ENCODE peak calls at places on chromosomes 3 and 15, in eight cellular contexts. W, C, Y, V, Z, R, T and A are unnamed samples.

GRCh38 chr3:177640319-177640997 is 443.2 kb upstream of the TBL1XR1 start:
- DNase-seq in W (no peak), C (no peak), Y (no peak), V (peak), Z (no peak), R (no peak), T (no peak), A (no peak)

GRCh38 chr3:63753567-63753966 is 65.5 kb upstream of the C3orf49 start:
- DNase-seq in W (no peak), C (peak), Y (no peak), V (no peak), Z (peak), R (peak), T (no peak), A (no peak)

GRCh38 chr3:183252108-183252782 is 808 bp upstream of the B3GNT5 start:
- DNase-seq in W (no peak), C (peak), Y (no peak), V (no peak), Z (no peak), R (no peak), T (no peak), A (no peak)

GRCh38 chr3:48285132-48285531 is 44.2 kb downstream of the ZNF589 start:
- DNase-seq in W (no peak), C (no peak), Y (no peak), V (no peak), Z (no peak), R (peak), T (no peak), A (no peak)

GRCh38 chr3:54185740-54186139 is 63.4 kb downstream of the CACNA2D3 start:
- DNase-seq in W (no peak), C (no peak), Y (no peak), V (no peak), Z (no peak), R (no peak), T (no peak), A (no peak)

GRCh38 chr3:13019706-13020105 is 53.5 kb downstream of the IQSEC1 start:
- DNase-seq in W (no peak), C (no peak), Y (no peak), V (no peak), Z (no peak), R (no peak), T (peak), A (no peak)

GRCh38 chr3:40782086-40782721 is 257.4 kb downstream of the ZNF621 start:
- DNase-seq in W (no peak), C (no peak), Y (no peak), V (no peak), Z (no peak), R (peak), T (no peak), A (no peak)

GRCh38 chr15:80550910-80551265 is 144.2 kb upstream of the ABHD17C start:
- DNase-seq in W (no peak), C (peak), Y (no peak), V (no peak), Z (peak), R (peak), T (no peak), A (peak)

GRCh38 chr15:89198934-89199333 is 22.4 kb downstream of the RLBP1 start:
- DNase-seq in W (no peak), C (no peak), Y (no peak), V (no peak), Z (no peak), R (no peak), T (no peak), A (no peak)

GRCh38 chr3:146532406-146532805 is 12.0 kb downstream of the PLSCR1 start:
- DNase-seq in W (no peak), C (peak), Y (no peak), V (no peak), Z (no peak), R (no peak), T (no peak), A (peak)

GRCh38 chr15:92271179-92271578 is 122.5 kb upstream of the ST8SIA2 start:
- DNase-seq in W (no peak), C (no peak), Y (no peak), V (no peak), Z (no peak), R (no peak), T (no peak), A (no peak)

GRCh38 chr3:70999730-71000129 is 583.8 kb downstream of the FOXP1 start:
- DNase-seq in W (no peak), C (peak), Y (no peak), V (no peak), Z (peak), R (peak), T (no peak), A (peak)

GRCh38 chr15:63198752-63199250 is 9.4 kb downstream of the RAB8B start:
- DNase-seq in W (no peak), C (peak), Y (no peak), V (no peak), Z (no peak), R (peak), T (no peak), A (no peak)

GRCh38 chr3:160346511-160346910 is 52.5 kb downstream of the IFT80 start:
- DNase-seq in W (no peak), C (no peak), Y (no peak), V (no peak), Z (no peak), R (peak), T (no peak), A (no peak)

GRCh38 chr3:154105218-154105975 is 15.8 kb upstream of the ARHGEF26 start:
- DNase-seq in W (no peak), C (no peak), Y (no peak), V (no peak), Z (no peak), R (no peak), T (no peak), A (no peak)

GRCh38 chr3:182370949-182371348 is 422.4 kb upstream of the ATP11B start:
- DNase-seq in W (no peak), C (no peak), Y (no peak), V (no peak), Z (peak), R (no peak), T (no peak), A (no peak)

GRCh38 chr15:99592135-99592845 is 26.5 kb downstream of the MEF2A start:
- DNase-seq in W (no peak), C (peak), Y (no peak), V (no peak), Z (peak), R (peak), T (no peak), A (peak)

GRCh38 chr3:108914774-108915641 is 38.7 kb downstream of the GUCA1C start:
- DNase-seq in W (no peak), C (peak), Y (peak), V (no peak), Z (peak), R (peak), T (no peak), A (peak)

GRCh38 chr15:70856177-70856883 is 2.4 kb upstream of the LARP6 start:
- DNase-seq in W (no peak), C (peak), Y (no peak), V (no peak), Z (no peak), R (peak), T (no peak), A (no peak)

GRCh38 chr15:70853855-70854668 is at the start of gene LARP6:
- DNase-seq in W (no peak), C (peak), Y (no peak), V (peak), Z (peak), R (peak), T (no peak), A (no peak)

GRCh38 chr15:70855764-70856163 is 1.8 kb upstream of the LARP6 start:
- DNase-seq in W (no peak), C (no peak), Y (no peak), V (no peak), Z (no peak), R (no peak), T (no peak), A (no peak)

GRCh38 chr15:70853270-70853854 is 595 bp downstream of the LARP6 start:
- DNase-seq in W (no peak), C (peak), Y (no peak), V (peak), Z (peak), R (peak), T (no peak), A (no peak)

GRCh38 chr15:70854669-70854976 is 666 bp upstream of the LARP6 start:
- DNase-seq in W (no peak), C (peak), Y (no peak), V (no peak), Z (peak), R (peak), T (no peak), A (no peak)
- TF ChIP-seq CTCF in W (no peak), C (no peak), Y (no peak), V (peak), Z (no peak), R (peak), T (no peak), A (no peak)

GRCh38 chr3:46932455-46933225 is 43.9 kb downstream of the CCDC12 start:
- DNase-seq in W (no peak), C (no peak), Y (no peak), V (peak), Z (no peak), R (no peak), T (no peak), A (no peak)
- TF ChIP-seq CTCF in W (no peak), C (no peak), Y (no peak), V (no peak), Z (peak), R (no peak), T (no peak), A (no peak)

GRCh38 chr3:32913790-32914446 is 37.5 kb upstream of the CCR4 start:
- DNase-seq in W (peak), C (peak), Y (no peak), V (no peak), Z (no peak), R (peak), T (no peak), A (no peak)
- TF ChIP-seq CTCF in W (no peak), C (no peak), Y (no peak), V (no peak), Z (no peak), R (no peak), T (no peak), A (no peak)

GRCh38 chr3:57856675-57857074 is 100.6 kb downstream of the SLMAP start:
- DNase-seq in W (no peak), C (no peak), Y (no peak), V (no peak), Z (peak), R (peak), T (no peak), A (no peak)
- TF ChIP-seq CTCF in W (no peak), C (no peak), Y (no peak), V (no peak), Z (peak), R (peak), T (no peak), A (peak)

GRCh38 chr15:65421360-65422215 is 1.2 kb downstream of the IGDCC4 start:
- DNase-seq in W (no peak), C (peak), Y (no peak), V (peak), Z (no peak), R (peak), T (peak), A (no peak)

GRCh38 chr15:65426216-65426853 is 3.6 kb upstream of the IGDCC4 start:
- DNase-seq in W (no peak), C (no peak), Y (no peak), V (no peak), Z (no peak), R (no peak), T (no peak), A (no peak)

GRCh38 chr15:65424683-65425082 is 1.9 kb upstream of the IGDCC4 start:
- DNase-seq in W (no peak), C (no peak), Y (no peak), V (no peak), Z (no peak), R (no peak), T (no peak), A (no peak)

GRCh38 chr15:65423150-65423976 is 616 bp upstream of the IGDCC4 start:
- DNase-seq in W (no peak), C (no peak), Y (no peak), V (no peak), Z (no peak), R (no peak), T (no peak), A (no peak)

DNA sequence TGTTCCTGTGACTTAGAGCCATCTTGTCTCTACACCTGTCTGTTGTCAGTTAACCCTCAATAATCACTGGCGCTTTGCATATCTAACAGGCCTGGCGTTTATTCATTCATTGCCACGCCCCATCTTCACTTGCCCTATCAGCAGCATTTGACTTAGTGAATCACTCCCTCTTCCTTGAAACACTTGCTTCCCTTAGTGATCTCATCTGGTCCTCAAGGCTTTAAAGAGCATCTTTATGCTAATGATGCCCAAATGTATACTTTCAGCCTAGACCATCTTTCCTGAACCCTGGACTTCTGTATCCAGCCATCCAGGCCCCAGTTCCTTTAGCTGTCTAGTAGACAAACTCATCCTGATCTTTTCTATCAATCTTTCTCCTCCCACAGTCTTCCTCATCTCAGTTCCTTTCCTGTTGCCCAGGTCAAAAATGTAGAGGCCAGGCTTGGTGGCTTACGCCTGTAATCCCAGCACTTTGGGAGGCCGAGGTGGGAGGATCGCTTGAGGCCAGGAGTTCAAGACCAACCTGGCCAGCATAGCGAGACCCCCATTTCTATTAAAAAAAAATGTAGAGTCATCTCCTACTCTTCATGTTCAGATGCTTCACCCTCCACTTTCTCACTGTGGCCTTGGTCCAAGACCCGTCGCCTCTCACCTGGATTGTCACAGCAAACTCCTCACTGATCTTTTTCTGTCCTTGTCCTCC is 1.4 kb upstream of the IGDCC4 start:
- DNase-seq in W (no peak), C (peak), Y (no peak), V (no peak), Z (no peak), R (no peak), T (no peak), A (no peak)
- TF ChIP-seq CTCF in W (no peak), C (no peak), Y (no peak), V (no peak), Z (no peak), R (no peak), T (no peak), A (no peak)

GRCh38 chr3:138267083-138267482 is 62.6 kb downstream of the NME9 start:
- DNase-seq in W (no peak), C (no peak), Y (no peak), V (no peak), Z (no peak), R (no peak), T (no peak), A (no peak)

GRCh38 chr3:138265745-138266144 is 63.9 kb downstream of the NME9 start:
- DNase-seq in W (no peak), C (no peak), Y (no peak), V (no peak), Z (no peak), R (no peak), T (no peak), A (no peak)

GRCh38 chr3:138271189-138271794 is 58.4 kb downstream of the NME9 start:
- DNase-seq in W (no peak), C (no peak), Y (no peak), V (no peak), Z (no peak), R (no peak), T (no peak), A (no peak)

DNA sequence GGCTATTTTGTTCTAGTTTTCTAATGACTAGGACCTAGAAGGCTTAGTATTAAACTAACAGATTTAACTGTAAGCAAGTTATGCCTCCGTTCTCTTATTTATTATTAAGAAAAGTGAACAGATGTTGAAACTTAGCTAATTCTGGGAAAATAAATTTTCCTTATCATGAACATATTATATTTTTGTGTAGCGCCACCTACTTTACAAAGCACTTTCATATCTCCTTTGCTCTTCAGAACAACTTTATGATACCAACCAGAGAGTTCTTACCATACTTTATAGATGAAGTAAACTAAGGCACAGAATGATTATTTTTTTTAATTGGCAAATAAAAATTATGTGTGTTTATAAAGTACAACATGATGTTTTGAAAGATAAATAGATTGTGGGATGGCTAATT is 59.4 kb downstream of the NME9 start:
- DNase-seq in W (no peak), C (no peak), Y (no peak), V (no peak), Z (no peak), R (no peak), T (no peak), A (no peak)
- TF ChIP-seq CTCF in W (no peak), C (no peak), Y (no peak), V (no peak), Z (no peak), R (no peak), T (no peak), A (no peak)

GRCh38 chr3:5015056-5015455 is 35.8 kb downstream of the BHLHE40 start:
- DNase-seq in W (no peak), C (no peak), Y (no peak), V (no peak), Z (no peak), R (no peak), T (no peak), A (no peak)
- TF ChIP-seq CTCF in W (no peak), C (no peak), Y (no peak), V (no peak), Z (no peak), R (no peak), T (no peak), A (no peak)